ENCODE peak calls at places on chromosomes 4 and X, in nine cellular contexts. One of them, this sample, is unnamed.

GRCh38 chr4:110514889-110515479 is 39.0 kb downstream of the ENPEP start:
- DNase-seq in substantia nigra: no peak
- DNase-seq in anterior cingulate cortex: no peak
- DNase-seq in fibroblast of the aortic adventitia: peak; percentile 63
- DNase-seq in activated naive CD4-positive, alpha-beta T cell treated with anti-CD3 and anti-CD28 coated beads, Interleukin-2, amount 10 ng/mL, durations not matched to agents 7 days and 5 days: no peak
- DNase-seq in hippocampal formation: peak; percentile 51
- DNase-seq in GM13977: peak; percentile 17
- DNase-seq in left lobe of liver: no peak
- DNase-seq in GDM1: no peak
- DNase-seq in this sample: no peak

GRCh38 chr4:31081375-31081774 is 361.2 kb downstream of the PCDH7 start:
- DNase-seq in GDM1: no peak
- DNase-seq in GM13977: no peak
- DNase-seq in substantia nigra: no peak
- DNase-seq in fibroblast of the aortic adventitia: peak; percentile 94
- DNase-seq in activated naive CD4-positive, alpha-beta T cell treated with anti-CD3 and anti-CD28 coated beads, Interleukin-2, amount 10 ng/mL, durations not matched to agents 7 days and 5 days: no peak
- DNase-seq in anterior cingulate cortex: no peak
- DNase-seq in hippocampal formation: no peak
- DNase-seq in left lobe of liver: no peak
- DNase-seq in this sample: no peak

GRCh38 chrX:53332204-53332603 is 50.8 kb upstream of the IQSEC2 start:
- DNase-seq in GM13977: no peak
- DNase-seq in GDM1: no peak
- DNase-seq in fibroblast of the aortic adventitia: no peak
- DNase-seq in substantia nigra: no peak
- DNase-seq in activated naive CD4-positive, alpha-beta T cell treated with anti-CD3 and anti-CD28 coated beads, Interleukin-2, amount 10 ng/mL, durations not matched to agents 7 days and 5 days: no peak
- DNase-seq in left lobe of liver: no peak
- DNase-seq in anterior cingulate cortex: no peak
- DNase-seq in hippocampal formation: no peak
- DNase-seq in this sample: no peak

GRCh38 chr4:8170341-8170740 is 11.7 kb upstream of the ABLIM2 start:
- DNase-seq in fibroblast of the aortic adventitia: no peak
- DNase-seq in activated naive CD4-positive, alpha-beta T cell treated with anti-CD3 and anti-CD28 coated beads, Interleukin-2, amount 10 ng/mL, durations not matched to agents 7 days and 5 days: no peak
- DNase-seq in GDM1: no peak
- DNase-seq in GM13977: no peak
- DNase-seq in substantia nigra: no peak
- DNase-seq in anterior cingulate cortex: no peak
- DNase-seq in hippocampal formation: no peak
- DNase-seq in left lobe of liver: no peak
- DNase-seq in this sample: no peak

GRCh38 chr4:184911310-184911709 is 85.5 kb upstream of the ACSL1 start:
- DNase-seq in left lobe of liver: no peak
- DNase-seq in GDM1: no peak
- DNase-seq in activated naive CD4-positive, alpha-beta T cell treated with anti-CD3 and anti-CD28 coated beads, Interleukin-2, amount 10 ng/mL, durations not matched to agents 7 days and 5 days: no peak
- DNase-seq in GM13977: no peak
- DNase-seq in anterior cingulate cortex: no peak
- DNase-seq in fibroblast of the aortic adventitia: peak; percentile 51
- DNase-seq in hippocampal formation: no peak
- DNase-seq in substantia nigra: no peak
- DNase-seq in this sample: no peak

GRCh38 chrX:71111141-71111843 is at the start of gene IL2RG:
- DNase-seq in substantia nigra: no peak
- DNase-seq in GDM1: peak; percentile 52
- DNase-seq in GM13977: peak; percentile 74
- DNase-seq in anterior cingulate cortex: no peak
- DNase-seq in left lobe of liver: no peak
- DNase-seq in hippocampal formation: no peak
- DNase-seq in fibroblast of the aortic adventitia: no peak
- DNase-seq in activated naive CD4-positive, alpha-beta T cell treated with anti-CD3 and anti-CD28 coated beads, Interleukin-2, amount 10 ng/mL, durations not matched to agents 7 days and 5 days: peak; percentile 86
- DNase-seq in this sample: no peak

GRCh38 chr4:182560358-182560757 is 317.2 kb downstream of the TENM3 start:
- DNase-seq in substantia nigra: no peak
- DNase-seq in hippocampal formation: no peak
- DNase-seq in GM13977: no peak
- DNase-seq in activated naive CD4-positive, alpha-beta T cell treated with anti-CD3 and anti-CD28 coated beads, Interleukin-2, amount 10 ng/mL, durations not matched to agents 7 days and 5 days: no peak
- DNase-seq in anterior cingulate cortex: no peak
- DNase-seq in left lobe of liver: no peak
- DNase-seq in fibroblast of the aortic adventitia: no peak
- DNase-seq in GDM1: no peak
- DNase-seq in this sample: no peak

GRCh38 chr4:67327245-67327860 is 217.9 kb downstream of the CENPC start:
- DNase-seq in hippocampal formation: peak; percentile 48
- DNase-seq in GDM1: peak; percentile 9
- DNase-seq in anterior cingulate cortex: no peak
- DNase-seq in left lobe of liver: peak; percentile 46
- DNase-seq in substantia nigra: peak; percentile 0
- DNase-seq in GM13977: peak; percentile 65
- DNase-seq in activated naive CD4-positive, alpha-beta T cell treated with anti-CD3 and anti-CD28 coated beads, Interleukin-2, amount 10 ng/mL, durations not matched to agents 7 days and 5 days: peak; percentile 62
- DNase-seq in fibroblast of the aortic adventitia: peak; percentile 73
- DNase-seq in this sample: no peak

GRCh38 chr4:34193451-34194154 is 2050.7 kb downstream of the ARAP2 start:
- DNase-seq in hippocampal formation: no peak
- DNase-seq in left lobe of liver: no peak
- DNase-seq in substantia nigra: no peak
- DNase-seq in activated naive CD4-positive, alpha-beta T cell treated with anti-CD3 and anti-CD28 coated beads, Interleukin-2, amount 10 ng/mL, durations not matched to agents 7 days and 5 days: no peak
- DNase-seq in GDM1: no peak
- DNase-seq in anterior cingulate cortex: no peak
- DNase-seq in GM13977: no peak
- DNase-seq in fibroblast of the aortic adventitia: peak; percentile 63
- DNase-seq in this sample: no peak

GRCh38 chr4:152090543-152090942 is 329.7 kb upstream of the GATB start:
- DNase-seq in GM13977: no peak
- DNase-seq in hippocampal formation: no peak
- DNase-seq in left lobe of liver: no peak
- DNase-seq in GDM1: no peak
- DNase-seq in substantia nigra: no peak
- DNase-seq in anterior cingulate cortex: no peak
- DNase-seq in fibroblast of the aortic adventitia: no peak
- DNase-seq in activated naive CD4-positive, alpha-beta T cell treated with anti-CD3 and anti-CD28 coated beads, Interleukin-2, amount 10 ng/mL, durations not matched to agents 7 days and 5 days: peak; percentile 39
- DNase-seq in this sample: no peak

GRCh38 chr4:55154933-55155332 is 29.5 kb upstream of the KDR start:
- DNase-seq in fibroblast of the aortic adventitia: no peak
- DNase-seq in substantia nigra: no peak
- DNase-seq in left lobe of liver: no peak
- DNase-seq in activated naive CD4-positive, alpha-beta T cell treated with anti-CD3 and anti-CD28 coated beads, Interleukin-2, amount 10 ng/mL, durations not matched to agents 7 days and 5 days: no peak
- DNase-seq in anterior cingulate cortex: no peak
- DNase-seq in hippocampal formation: no peak
- DNase-seq in GDM1: no peak
- DNase-seq in GM13977: no peak
- DNase-seq in this sample: no peak